ENCODE peak calls at places on chromosomes 6 and 20, in seven cellular contexts. One of them, this sample, is unnamed.

GRCh38 chr20:3658708-3659491 is 4.3 kb downstream of the GFRA4 start:
- DNase-seq in stimulated activated effector memory CD8-positive, alpha-beta T cell treated with anti-CD3 and anti-CD28 coated beads, Interleukin-12 subunit alpha, Interleukin-12 subunit beta, amount 100 ng/mL, for 72 hours: no peak
- DNase-seq in GM20000: peak; percentile 92
- DNase-seq in NCI-H1417: no peak
- DNase-seq in Calu3: no peak
- DNase-seq in T-cell: no peak
- DNase-seq in right cardiac atrium: no peak
- DNase-seq in this sample: no peak

GRCh38 chr6:36712816-36713215 is 15.2 kb downstream of the RAB44 start:
- DNase-seq in GM20000: no peak
- DNase-seq in Calu3: no peak
- DNase-seq in stimulated activated effector memory CD8-positive, alpha-beta T cell treated with anti-CD3 and anti-CD28 coated beads, Interleukin-12 subunit alpha, Interleukin-12 subunit beta, amount 100 ng/mL, for 72 hours: no peak
- DNase-seq in T-cell: no peak
- DNase-seq in NCI-H1417: no peak
- DNase-seq in right cardiac atrium: no peak
- DNase-seq in this sample: no peak

GRCh38 chr6:57013501-57013900 is 33.0 kb upstream of the KIAA1586 start:
- DNase-seq in stimulated activated effector memory CD8-positive, alpha-beta T cell treated with anti-CD3 and anti-CD28 coated beads, Interleukin-12 subunit alpha, Interleukin-12 subunit beta, amount 100 ng/mL, for 72 hours: no peak
- DNase-seq in NCI-H1417: no peak
- DNase-seq in right cardiac atrium: no peak
- DNase-seq in GM20000: no peak
- DNase-seq in T-cell: no peak
- DNase-seq in Calu3: no peak
- DNase-seq in this sample: no peak

GRCh38 chr20:4665591-4665990 is 56.1 kb upstream of the PRND start:
- DNase-seq in GM20000: no peak
- DNase-seq in Calu3: no peak
- DNase-seq in NCI-H1417: no peak
- DNase-seq in stimulated activated effector memory CD8-positive, alpha-beta T cell treated with anti-CD3 and anti-CD28 coated beads, Interleukin-12 subunit alpha, Interleukin-12 subunit beta, amount 100 ng/mL, for 72 hours: no peak
- DNase-seq in right cardiac atrium: no peak
- DNase-seq in T-cell: no peak
- DNase-seq in this sample: no peak

GRCh38 chr6:30813623-30814136 is 69.3 kb upstream of the IER3 start:
- DNase-seq in NCI-H1417: no peak
- DNase-seq in T-cell: no peak
- DNase-seq in stimulated activated effector memory CD8-positive, alpha-beta T cell treated with anti-CD3 and anti-CD28 coated beads, Interleukin-12 subunit alpha, Interleukin-12 subunit beta, amount 100 ng/mL, for 72 hours: no peak
- DNase-seq in Calu3: no peak
- DNase-seq in GM20000: no peak
- DNase-seq in right cardiac atrium: no peak
- DNase-seq in this sample: no peak

GRCh38 chr6:170030284-170031095 is 260.4 kb downstream of the DLL1 start:
- DNase-seq in Calu3: no peak
- DNase-seq in right cardiac atrium: no peak
- DNase-seq in NCI-H1417: no peak
- DNase-seq in GM20000: no peak
- DNase-seq in T-cell: no peak
- DNase-seq in stimulated activated effector memory CD8-positive, alpha-beta T cell treated with anti-CD3 and anti-CD28 coated beads, Interleukin-12 subunit alpha, Interleukin-12 subunit beta, amount 100 ng/mL, for 72 hours: no peak
- DNase-seq in this sample: no peak

GRCh38 chr6:116763871-116764270 is 1.6 kb downstream of the FAM162B start:
- DNase-seq in T-cell: no peak
- DNase-seq in right cardiac atrium: no peak
- DNase-seq in Calu3: no peak
- DNase-seq in stimulated activated effector memory CD8-positive, alpha-beta T cell treated with anti-CD3 and anti-CD28 coated beads, Interleukin-12 subunit alpha, Interleukin-12 subunit beta, amount 100 ng/mL, for 72 hours: no peak
- DNase-seq in NCI-H1417: no peak
- DNase-seq in GM20000: no peak
- DNase-seq in this sample: no peak

GRCh38 chr6:68778356-68779020 is 143.4 kb downstream of the ADGRB3 start:
- DNase-seq in NCI-H1417: peak; percentile 36
- DNase-seq in GM20000: peak; percentile 13
- DNase-seq in Calu3: peak; percentile 39
- DNase-seq in right cardiac atrium: no peak
- DNase-seq in T-cell: no peak
- DNase-seq in stimulated activated effector memory CD8-positive, alpha-beta T cell treated with anti-CD3 and anti-CD28 coated beads, Interleukin-12 subunit alpha, Interleukin-12 subunit beta, amount 100 ng/mL, for 72 hours: no peak
- DNase-seq in this sample: no peak

GRCh38 chr6:105771313-105771970 is 314.7 kb upstream of the PRDM1 start:
- DNase-seq in stimulated activated effector memory CD8-positive, alpha-beta T cell treated with anti-CD3 and anti-CD28 coated beads, Interleukin-12 subunit alpha, Interleukin-12 subunit beta, amount 100 ng/mL, for 72 hours: no peak
- DNase-seq in Calu3: no peak
- DNase-seq in right cardiac atrium: no peak
- DNase-seq in NCI-H1417: no peak
- DNase-seq in GM20000: no peak
- DNase-seq in T-cell: no peak
- DNase-seq in this sample: no peak

GRCh38 chr6:16657768-16658167 is 103.5 kb downstream of the ATXN1 start:
- DNase-seq in Calu3: no peak
- DNase-seq in GM20000: peak; percentile 18
- DNase-seq in stimulated activated effector memory CD8-positive, alpha-beta T cell treated with anti-CD3 and anti-CD28 coated beads, Interleukin-12 subunit alpha, Interleukin-12 subunit beta, amount 100 ng/mL, for 72 hours: peak; percentile 63
- DNase-seq in T-cell: no peak
- DNase-seq in right cardiac atrium: no peak
- DNase-seq in NCI-H1417: no peak
- DNase-seq in this sample: no peak

GRCh38 chr6:7242835-7243187 is 70.2 kb downstream of the SSR1 start:
- DNase-seq in T-cell: no peak
- DNase-seq in GM20000: no peak
- DNase-seq in Calu3: no peak
- DNase-seq in right cardiac atrium: no peak
- DNase-seq in stimulated activated effector memory CD8-positive, alpha-beta T cell treated with anti-CD3 and anti-CD28 coated beads, Interleukin-12 subunit alpha, Interleukin-12 subunit beta, amount 100 ng/mL, for 72 hours: no peak
- DNase-seq in NCI-H1417: no peak
- DNase-seq in this sample: no peak

GRCh38 chr6:138025528-138025941 is 81.7 kb downstream of the PERP start:
- DNase-seq in T-cell: no peak
- DNase-seq in right cardiac atrium: no peak
- DNase-seq in Calu3: no peak
- DNase-seq in NCI-H1417: no peak
- DNase-seq in GM20000: no peak
- DNase-seq in stimulated activated effector memory CD8-positive, alpha-beta T cell treated with anti-CD3 and anti-CD28 coated beads, Interleukin-12 subunit alpha, Interleukin-12 subunit beta, amount 100 ng/mL, for 72 hours: no peak
- DNase-seq in this sample: no peak

GRCh38 chr6:144012534-144012933 is 4.5 kb upstream of the PLAGL1 start:
- DNase-seq in T-cell: no peak
- DNase-seq in stimulated activated effector memory CD8-positive, alpha-beta T cell treated with anti-CD3 and anti-CD28 coated beads, Interleukin-12 subunit alpha, Interleukin-12 subunit beta, amount 100 ng/mL, for 72 hours: no peak
- DNase-seq in GM20000: no peak
- DNase-seq in right cardiac atrium: no peak
- DNase-seq in Calu3: no peak
- DNase-seq in NCI-H1417: no peak
- DNase-seq in this sample: no peak

GRCh38 chr6:20916081-20916480 is 381.8 kb downstream of the CDKAL1 start:
- DNase-seq in stimulated activated effector memory CD8-positive, alpha-beta T cell treated with anti-CD3 and anti-CD28 coated beads, Interleukin-12 subunit alpha, Interleukin-12 subunit beta, amount 100 ng/mL, for 72 hours: no peak
- DNase-seq in GM20000: no peak
- DNase-seq in NCI-H1417: no peak
- DNase-seq in right cardiac atrium: no peak
- DNase-seq in T-cell: no peak
- DNase-seq in Calu3: no peak
- DNase-seq in this sample: no peak

GRCh38 chr6:37131104-37131959 is 38.6 kb upstream of the PIM1 start:
- DNase-seq in NCI-H1417: peak; percentile 47
- DNase-seq in GM20000: no peak
- DNase-seq in T-cell: no peak
- DNase-seq in stimulated activated effector memory CD8-positive, alpha-beta T cell treated with anti-CD3 and anti-CD28 coated beads, Interleukin-12 subunit alpha, Interleukin-12 subunit beta, amount 100 ng/mL, for 72 hours: no peak
- DNase-seq in Calu3: peak; percentile 65
- DNase-seq in right cardiac atrium: peak; percentile 85
- DNase-seq in this sample: no peak

GRCh38 chr6:145043926-145044500 is 691.3 kb downstream of the EPM2A start:
- DNase-seq in T-cell: no peak
- DNase-seq in Calu3: no peak
- DNase-seq in GM20000: no peak
- DNase-seq in right cardiac atrium: no peak
- DNase-seq in stimulated activated effector memory CD8-positive, alpha-beta T cell treated with anti-CD3 and anti-CD28 coated beads, Interleukin-12 subunit alpha, Interleukin-12 subunit beta, amount 100 ng/mL, for 72 hours: no peak
- DNase-seq in NCI-H1417: no peak
- DNase-seq in this sample: no peak

GRCh38 chr6:132382630-132383175 is 18.6 kb downstream of the MOXD1 start:
- DNase-seq in stimulated activated effector memory CD8-positive, alpha-beta T cell treated with anti-CD3 and anti-CD28 coated beads, Interleukin-12 subunit alpha, Interleukin-12 subunit beta, amount 100 ng/mL, for 72 hours: no peak
- DNase-seq in GM20000: no peak
- DNase-seq in T-cell: no peak
- DNase-seq in right cardiac atrium: no peak
- DNase-seq in NCI-H1417: no peak
- DNase-seq in Calu3: no peak
- DNase-seq in this sample: no peak

GRCh38 chr20:21513181-21513663 is 642 bp downstream of the NKX2-2 start:
- DNase-seq in stimulated activated effector memory CD8-positive, alpha-beta T cell treated with anti-CD3 and anti-CD28 coated beads, Interleukin-12 subunit alpha, Interleukin-12 subunit beta, amount 100 ng/mL, for 72 hours: peak; percentile 57
- DNase-seq in NCI-H1417: no peak
- DNase-seq in T-cell: no peak
- DNase-seq in GM20000: peak; percentile 45
- DNase-seq in right cardiac atrium: no peak
- DNase-seq in Calu3: no peak
- DNase-seq in this sample: no peak

GRCh38 chr20:697826-698225 is 22.2 kb upstream of the SCRT2 start:
- DNase-seq in right cardiac atrium: no peak
- DNase-seq in Calu3: no peak
- DNase-seq in GM20000: no peak
- DNase-seq in NCI-H1417: no peak
- DNase-seq in T-cell: no peak
- DNase-seq in stimulated activated effector memory CD8-positive, alpha-beta T cell treated with anti-CD3 and anti-CD28 coated beads, Interleukin-12 subunit alpha, Interleukin-12 subunit beta, amount 100 ng/mL, for 72 hours: no peak
- DNase-seq in this sample: no peak

GRCh38 chr6:56927538-56928453 is 27.1 kb upstream of the BEND6 start:
- DNase-seq in Calu3: no peak
- DNase-seq in GM20000: no peak
- DNase-seq in NCI-H1417: no peak
- DNase-seq in stimulated activated effector memory CD8-positive, alpha-beta T cell treated with anti-CD3 and anti-CD28 coated beads, Interleukin-12 subunit alpha, Interleukin-12 subunit beta, amount 100 ng/mL, for 72 hours: no peak
- DNase-seq in right cardiac atrium: no peak
- DNase-seq in T-cell: no peak
- DNase-seq in this sample: no peak

GRCh38 chr6:25279748-25280616 is 808 bp downstream of the CARMIL1 start:
- DNase-seq in NCI-H1417: peak; percentile 77
- DNase-seq in T-cell: no peak
- DNase-seq in Calu3: peak; percentile 78
- DNase-seq in right cardiac atrium: peak; percentile 63
- DNase-seq in GM20000: peak; percentile 72
- DNase-seq in stimulated activated effector memory CD8-positive, alpha-beta T cell treated with anti-CD3 and anti-CD28 coated beads, Interleukin-12 subunit alpha, Interleukin-12 subunit beta, amount 100 ng/mL, for 72 hours: peak; percentile 57
- DNase-seq in this sample: no peak

GRCh38 chr6:36897629-36898028 is 11.9 kb downstream of the C6orf89 start:
- DNase-seq in stimulated activated effector memory CD8-positive, alpha-beta T cell treated with anti-CD3 and anti-CD28 coated beads, Interleukin-12 subunit alpha, Interleukin-12 subunit beta, amount 100 ng/mL, for 72 hours: no peak
- DNase-seq in Calu3: no peak
- DNase-seq in GM20000: no peak
- DNase-seq in right cardiac atrium: no peak
- DNase-seq in NCI-H1417: no peak
- DNase-seq in T-cell: no peak
- DNase-seq in this sample: no peak

GRCh38 chr6:112360498-112360897 is 13.4 kb downstream of the RFPL4B start:
- DNase-seq in stimulated activated effector memory CD8-positive, alpha-beta T cell treated with anti-CD3 and anti-CD28 coated beads, Interleukin-12 subunit alpha, Interleukin-12 subunit beta, amount 100 ng/mL, for 72 hours: no peak
- DNase-seq in Calu3: no peak
- DNase-seq in GM20000: no peak
- DNase-seq in right cardiac atrium: peak; percentile 32
- DNase-seq in T-cell: no peak
- DNase-seq in NCI-H1417: no peak
- DNase-seq in this sample: no peak

GRCh38 chr6:85065831-85066230 is 301.4 kb upstream of the TBX18 start:
- DNase-seq in T-cell: no peak
- DNase-seq in NCI-H1417: no peak
- DNase-seq in GM20000: no peak
- DNase-seq in stimulated activated effector memory CD8-positive, alpha-beta T cell treated with anti-CD3 and anti-CD28 coated beads, Interleukin-12 subunit alpha, Interleukin-12 subunit beta, amount 100 ng/mL, for 72 hours: no peak
- DNase-seq in right cardiac atrium: no peak
- DNase-seq in Calu3: no peak
- DNase-seq in this sample: no peak

GRCh38 chr20:49288784-49289696 is 11.2 kb upstream of the ZNFX1 start:
- DNase-seq in GM20000: no peak
- DNase-seq in stimulated activated effector memory CD8-positive, alpha-beta T cell treated with anti-CD3 and anti-CD28 coated beads, Interleukin-12 subunit alpha, Interleukin-12 subunit beta, amount 100 ng/mL, for 72 hours: no peak
- DNase-seq in Calu3: peak; percentile 72
- DNase-seq in NCI-H1417: no peak
- DNase-seq in T-cell: no peak
- DNase-seq in right cardiac atrium: no peak
- DNase-seq in this sample: no peak

GRCh38 chr6:29589423-29590048 is 4.6 kb downstream of the OR2H2 start:
- DNase-seq in NCI-H1417: peak; percentile 9
- DNase-seq in T-cell: peak; percentile 50
- DNase-seq in Calu3: peak; percentile 73
- DNase-seq in GM20000: peak; percentile 52
- DNase-seq in right cardiac atrium: no peak
- DNase-seq in stimulated activated effector memory CD8-positive, alpha-beta T cell treated with anti-CD3 and anti-CD28 coated beads, Interleukin-12 subunit alpha, Interleukin-12 subunit beta, amount 100 ng/mL, for 72 hours: peak; percentile 68
- DNase-seq in this sample: peak; percentile 29

GRCh38 chr20:25317351-25318075 is 69.6 kb downstream of the PYGB start:
- DNase-seq in right cardiac atrium: no peak
- DNase-seq in NCI-H1417: no peak
- DNase-seq in T-cell: no peak
- DNase-seq in Calu3: no peak
- DNase-seq in GM20000: no peak
- DNase-seq in stimulated activated effector memory CD8-positive, alpha-beta T cell treated with anti-CD3 and anti-CD28 coated beads, Interleukin-12 subunit alpha, Interleukin-12 subunit beta, amount 100 ng/mL, for 72 hours: no peak
- DNase-seq in this sample: no peak

GRCh38 chr20:53874706-53875105 is 195.7 kb downstream of the BCAS1 start:
- DNase-seq in GM20000: no peak
- DNase-seq in right cardiac atrium: no peak
- DNase-seq in Calu3: no peak
- DNase-seq in NCI-H1417: no peak
- DNase-seq in stimulated activated effector memory CD8-positive, alpha-beta T cell treated with anti-CD3 and anti-CD28 coated beads, Interleukin-12 subunit alpha, Interleukin-12 subunit beta, amount 100 ng/mL, for 72 hours: no peak
- DNase-seq in T-cell: no peak
- DNase-seq in this sample: no peak

GRCh38 chr6:33410711-33411631 is at the start of gene PHF1:
- DNase-seq in Calu3: no peak
- DNase-seq in NCI-H1417: peak; percentile 74
- DNase-seq in right cardiac atrium: peak; percentile 88
- DNase-seq in T-cell: no peak
- DNase-seq in GM20000: peak; percentile 92
- DNase-seq in stimulated activated effector memory CD8-positive, alpha-beta T cell treated with anti-CD3 and anti-CD28 coated beads, Interleukin-12 subunit alpha, Interleukin-12 subunit beta, amount 100 ng/mL, for 72 hours: peak; percentile 96
- DNase-seq in this sample: peak; percentile 74

GRCh38 chr6:24721461-24722215 is 2.7 kb upstream of the C6orf62 start:
- DNase-seq in GM20000: peak; percentile 65
- DNase-seq in stimulated activated effector memory CD8-positive, alpha-beta T cell treated with anti-CD3 and anti-CD28 coated beads, Interleukin-12 subunit alpha, Interleukin-12 subunit beta, amount 100 ng/mL, for 72 hours: no peak
- DNase-seq in NCI-H1417: peak; percentile 95
- DNase-seq in right cardiac atrium: peak; percentile 95
- DNase-seq in Calu3: no peak
- DNase-seq in T-cell: peak; percentile 81
- DNase-seq in this sample: no peak

GRCh38 chr6:71228461-71229041 is 60.1 kb upstream of the OGFRL1 start:
- DNase-seq in right cardiac atrium: no peak
- DNase-seq in stimulated activated effector memory CD8-positive, alpha-beta T cell treated with anti-CD3 and anti-CD28 coated beads, Interleukin-12 subunit alpha, Interleukin-12 subunit beta, amount 100 ng/mL, for 72 hours: no peak
- DNase-seq in Calu3: no peak
- DNase-seq in NCI-H1417: no peak
- DNase-seq in GM20000: no peak
- DNase-seq in T-cell: no peak
- DNase-seq in this sample: no peak

GRCh38 chr6:36969240-36969691 is 14.7 kb downstream of the PI16 start:
- DNase-seq in T-cell: no peak
- DNase-seq in right cardiac atrium: peak; percentile 69
- DNase-seq in GM20000: no peak
- DNase-seq in NCI-H1417: no peak
- DNase-seq in stimulated activated effector memory CD8-positive, alpha-beta T cell treated with anti-CD3 and anti-CD28 coated beads, Interleukin-12 subunit alpha, Interleukin-12 subunit beta, amount 100 ng/mL, for 72 hours: no peak
- DNase-seq in Calu3: no peak
- DNase-seq in this sample: no peak

GRCh38 chr6:13947611-13948178 is 22.9 kb downstream of the RNF182 start:
- DNase-seq in right cardiac atrium: no peak
- DNase-seq in NCI-H1417: no peak
- DNase-seq in stimulated activated effector memory CD8-positive, alpha-beta T cell treated with anti-CD3 and anti-CD28 coated beads, Interleukin-12 subunit alpha, Interleukin-12 subunit beta, amount 100 ng/mL, for 72 hours: no peak
- DNase-seq in GM20000: no peak
- DNase-seq in T-cell: no peak
- DNase-seq in Calu3: no peak
- DNase-seq in this sample: no peak